ENCODE peak calls at places on chromosomes 5 and 9, in six cellular contexts. F, K, D, U, V and R are unnamed samples.

GRCh38 chr9:116212986-116213672 is 59.5 kb downstream of the PAPPA start:
- DNase-seq in F (no peak), K (no peak), D (no peak), U (no peak), V (no peak), R (no peak)

GRCh38 chr5:140039561-140039960 is 3.5 kb downstream of the NRG2 start:
- DNase-seq in F (no peak), K (no peak), D (no peak), U (no peak), V (no peak), R (no peak)

GRCh38 chr9:116435706-116436105 is 251.4 kb upstream of the TRIM32 start:
- DNase-seq in F (no peak), K (no peak), D (no peak), U (no peak), V (no peak), R (no peak)

GRCh38 chr9:113462781-113463286 is 693 bp upstream of the RGS3 start:
- DNase-seq in F (no peak), K (no peak), D (no peak), U (no peak), V (no peak), R (no peak)

GRCh38 chr9:20872340-20872977 is 159.0 kb downstream of the HACD4 start:
- DNase-seq in F (no peak), K (no peak), D (no peak), U (no peak), V (no peak), R (no peak)

GRCh38 chr9:133926165-133926856 is 65.8 kb downstream of the VAV2 start:
- DNase-seq in F (no peak), K (no peak), D (no peak), U (no peak), V (no peak), R (no peak)

GRCh38 chr9:93655621-93656425 is 79.4 kb downstream of the PHF2 start:
- DNase-seq in F (no peak), K (no peak), D (no peak), U (peak), V (no peak), R (no peak)

GRCh38 chr5:59348189-59348588 is 545.3 kb downstream of the PDE4D start:
- DNase-seq in F (no peak), K (no peak), D (no peak), U (no peak), V (no peak), R (no peak)

GRCh38 chr5:168260353-168261211 is 30.9 kb upstream of the WWC1 start:
- DNase-seq in F (no peak), K (no peak), D (no peak), U (peak), V (no peak), R (no peak)

GRCh38 chr5:125002727-125003598 is 256.5 kb upstream of the ZNF608 start:
- DNase-seq in F (no peak), K (no peak), D (no peak), U (no peak), V (no peak), R (no peak)

GRCh38 chr5:10246761-10247160 is 2.9 kb downstream of the ATPSCKMT start:
- DNase-seq in F (no peak), K (no peak), D (no peak), U (no peak), V (no peak), R (no peak)

GRCh38 chr9:98978231-98978681 is 34.5 kb downstream of the COL15A1 start:
- DNase-seq in F (no peak), K (no peak), D (no peak), U (no peak), V (no peak), R (no peak)

GRCh38 chr9:94553029-94553938 is 1.6 kb upstream of the PCAT7 start:
- DNase-seq in F (no peak), K (no peak), D (no peak), U (peak), V (no peak), R (no peak)

GRCh38 chr5:73424489-73425102 is 24.0 kb downstream of the FOXD1 start:
- DNase-seq in F (no peak), K (no peak), D (no peak), U (no peak), V (no peak), R (no peak)